ENCODE peak calls at places on chromosomes 3 and 15, in four cellular contexts. M is cardiac muscle cell, W is left ventricle myocardium inferior, J is testis. N is an unnamed sample. For H3K27me3, the result is how much of the 10 kb centered on the place peaks cover.

GRCh38 chr15:41895491-41895890 is 1.6 kb upstream of the SPTBN5 start:
- DNase-seq in M (no peak), W (no peak), J (no peak), N (no peak)

GRCh38 chr3:134294302-134294925 is 43.8 kb upstream of the RYK start:
- DNase-seq in M (no peak), W (no peak), J (no peak), N (no peak)

GRCh38 chr3:78919021-78919755 is 848.6 kb downstream of the ROBO1 start:
- DNase-seq in M (no peak), W (no peak), J (no peak), N (no peak)

GRCh38 chr15:36883705-36884355 is 216.5 kb downstream of the MEIS2 start:
- DNase-seq in M (peak), W (peak), J (peak), N (peak)

GRCh38 chr15:27899583-27900295 is 199.4 kb downstream of the OCA2 start:
- DNase-seq in M (no peak), W (no peak), J (no peak), N (no peak)

GRCh38 chr3:16482770-16483531 is 30.5 kb downstream of the RFTN1 start:
- DNase-seq in M (no peak), W (no peak), J (no peak), N (no peak)

GRCh38 chr3:161990036-161990435 is 493.4 kb downstream of the OTOL1 start:
- DNase-seq in M (no peak), W (no peak), J (no peak), N (no peak)

GRCh38 chr3:12695112-12695511 is 31.2 kb upstream of the RAF1 start:
- DNase-seq in M (no peak), W (no peak), J (no peak), N (no peak)

GRCh38 chr3:69872783-69873378 is 126.7 kb upstream of the SAMMSON start:
- DNase-seq in M (peak), W (no peak), J (no peak), N (no peak)

GRCh38 chr3:197456271-197457091 is 99.3 kb downstream of the BDH1 start:
- DNase-seq in M (peak), W (peak), J (peak), N (no peak)

GRCh38 chr15:96619171-96619570 is 288.7 kb downstream of the NR2F2 start:
- DNase-seq in M (peak), W (no peak), J (no peak), N (no peak)

GRCh38 chr3:113183748-113184661 is 27.4 kb upstream of the BOC start:
- DNase-seq in M (no peak), W (no peak), J (no peak), N (no peak)

GRCh38 chr3:24522155-24522579 is 27.5 kb upstream of the THRB start:
- DNase-seq in M (peak), W (no peak), J (peak), N (peak)

GRCh38 chr3:24523988-24524727 is 29.5 kb upstream of the THRB start:
- DNase-seq in M (no peak), W (no peak), J (no peak), N (no peak)

GRCh38 chr3:24521306-24522154 is 26.9 kb upstream of the THRB start:
- DNase-seq in M (peak), W (peak), J (peak), N (peak)

GRCh38 chr3:24525022-24525421 is 30.4 kb upstream of the THRB start:
- DNase-seq in M (no peak), W (no peak), J (no peak), N (no peak)

GRCh38 chr3:24523195-24523594 is 28.5 kb upstream of the THRB start:
- DNase-seq in M (no peak), W (no peak), J (no peak), N (peak)
- H3K27me3 ChIP-seq in M (half or more), W (under half), J (under half), N (under half)

GRCh38 chr3:119575507-119575906 is 3.8 kb upstream of the ADPRH start:
- DNase-seq in M (no peak), W (no peak), J (no peak), N (no peak)
- TF ChIP-seq CTCF in M (no peak), W (no peak), J (no peak), N (no peak)

DNA sequence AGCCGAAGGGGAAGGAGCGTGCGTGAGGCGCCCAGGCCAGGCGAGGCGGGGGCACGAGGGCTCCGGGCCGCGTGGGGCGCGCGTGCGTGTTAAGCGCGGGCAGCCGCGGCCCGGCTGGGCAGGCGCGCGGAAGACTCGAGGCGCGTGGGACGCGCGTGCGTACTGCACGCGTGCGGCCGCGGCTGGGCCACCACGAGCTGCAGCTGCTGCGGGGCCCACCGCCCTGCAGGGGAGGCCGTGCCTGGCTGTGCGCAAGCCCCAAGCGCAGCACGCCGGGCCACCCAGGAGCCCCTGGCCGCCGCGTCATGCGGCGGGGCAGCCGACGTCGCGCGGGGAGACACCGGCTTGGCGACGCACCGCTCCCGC is 619 bp upstream of the TRIM71 start:
- DNase-seq in M (peak), W (no peak), J (no peak), N (no peak)
- H3K27me3 ChIP-seq in M (under half), W (half or more), J (under half), N (under half)

DNA sequence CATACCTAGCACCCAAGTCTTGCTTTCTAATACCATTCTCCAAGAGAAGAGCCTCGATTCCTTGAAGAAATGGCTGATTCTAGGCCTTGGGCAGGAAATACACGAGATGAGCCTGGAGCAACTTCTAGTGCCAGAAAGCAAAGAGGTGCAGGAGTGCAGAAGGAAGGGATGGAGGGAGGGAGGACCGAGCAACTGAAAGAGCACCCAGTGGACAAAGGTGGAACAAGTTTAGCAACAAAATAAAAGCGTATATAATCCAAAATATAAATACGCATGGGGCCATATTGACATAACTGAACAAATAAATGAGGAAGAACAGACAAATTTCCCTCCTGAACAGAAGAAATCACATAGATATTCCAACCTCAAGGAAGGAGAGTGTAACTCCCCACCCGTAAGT is 34.4 kb downstream of the CHSY1 start:
- DNase-seq in M (no peak), W (no peak), J (no peak), N (no peak)
- TF ChIP-seq CTCF in M (no peak), W (no peak), J (no peak), N (no peak)

DNA sequence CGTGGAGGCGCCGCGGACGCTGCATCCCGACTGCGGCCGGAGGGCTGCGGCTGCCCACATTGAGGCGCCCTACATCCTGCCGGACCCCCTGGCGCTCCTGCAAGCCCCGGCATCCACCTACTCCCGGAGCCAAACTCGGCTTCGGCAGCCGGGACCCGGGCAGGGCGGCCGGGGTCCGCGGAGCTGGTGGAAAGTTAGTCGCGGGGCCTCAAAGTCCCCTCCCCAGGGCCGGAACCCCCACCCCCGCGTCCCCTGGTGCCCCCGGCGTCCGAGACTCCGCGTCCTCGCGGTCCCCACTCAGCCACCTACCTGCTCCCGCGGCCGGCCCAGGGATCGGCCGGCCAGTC is 281 bp downstream of the MEGF11 start:
- DNase-seq in M (no peak), W (no peak), J (no peak), N (no peak)
- H3K27me3 ChIP-seq in M (half or more), W (half or more), J (under half), N (under half)

DNA sequence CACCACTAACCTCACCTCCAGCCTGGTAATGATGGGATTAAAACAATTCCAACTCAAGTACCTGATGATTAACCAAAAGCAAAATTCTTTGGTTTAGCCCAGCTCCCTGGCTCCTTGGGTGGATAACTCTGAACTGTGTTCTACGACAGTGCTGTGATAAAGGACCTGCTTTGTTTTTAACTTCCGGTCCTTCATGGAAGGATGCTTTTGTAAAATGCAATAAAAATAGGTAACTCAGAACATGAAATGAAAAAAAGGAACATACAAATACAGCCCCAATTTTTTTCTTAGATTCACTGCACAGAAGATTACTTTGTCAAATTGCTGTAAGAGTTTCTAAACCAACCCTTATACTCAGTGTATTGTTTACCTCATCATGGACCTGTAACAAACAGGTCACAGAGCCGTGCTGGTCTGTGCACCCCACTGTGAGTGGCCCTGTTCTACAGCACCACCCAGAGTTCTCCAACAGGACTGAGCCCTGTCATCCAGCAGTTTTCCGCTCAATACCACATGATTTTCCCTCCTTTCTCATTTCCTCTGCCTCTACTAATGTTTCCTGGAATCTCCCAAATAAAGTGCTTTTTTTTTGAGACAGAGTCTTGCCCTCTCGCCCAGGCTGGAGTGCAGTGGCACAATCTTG is 4.9 kb upstream of the PCYT1A start:
- DNase-seq in M (no peak), W (no peak), J (no peak), N (no peak)
- TF ChIP-seq CTCF in M (no peak), W (peak), J (no peak), N (no peak)

GRCh38 chr3:27713066-27713400 is 9.1 kb downstream of the EOMES start:
- DNase-seq in M (no peak), W (no peak), J (no peak), N (no peak)
- H3K27me3 ChIP-seq in M (half or more), W (half or more), J (under half), N (half or more)